ENCODE peak calls at places on chromosomes 16 and 17, in nine cellular contexts. G is CD8-positive, alpha-beta T cell; N is hepatocyte; F is fibroblast of pulmonary artery; B is A549; O is astrocyte; J is body of pancreas; U is cardiac fibroblast; H is MM.1S. A is an unnamed sample.

GRCh38 chr17:75406222-75406615 is 741 bp upstream of the GRB2 start:
- DNase-seq in J (no peak), O (no peak), U (peak; percentile 14), G (no peak), B (no peak), H (no peak), N (no peak), F (no peak), A (peak; percentile 22)

GRCh38 chr16:15073101-15073500 is 17.2 kb upstream of the NTAN1 start:
- DNase-seq in J (no peak), U (no peak), H (no peak), O (no peak), N (no peak), G (no peak), B (no peak), F (no peak), A (no peak)

GRCh38 chr17:30005709-30006320 is 64.4 kb downstream of the EFCAB5 start:
- DNase-seq in B (peak; percentile 40), U (peak; percentile 52), H (no peak), O (peak; percentile 60), F (peak; percentile 65), N (peak; percentile 18), J (no peak), G (no peak), A (peak; percentile 41)

GRCh38 chr17:36994438-36994837 is 45.7 kb downstream of the AATF start:
- DNase-seq in J (no peak), G (no peak), O (peak; percentile 40), F (no peak), N (no peak), H (no peak), B (no peak), U (no peak), A (peak; percentile 88)

GRCh38 chr16:79573071-79573470 is 27.5 kb downstream of the MAF start:
- DNase-seq in F (no peak), H (no peak), G (no peak), N (no peak), B (no peak), U (no peak), J (no peak), O (no peak), A (no peak)

GRCh38 chr17:62098623-62099231 is 33.6 kb upstream of the MED13 start:
- DNase-seq in F (no peak), G (no peak), J (no peak), N (no peak), O (no peak), H (peak; percentile 80), B (no peak), U (no peak), A (no peak)

GRCh38 chr17:50627782-50628601 is 6.7 kb upstream of the ABCC3 start:
- DNase-seq in U (no peak), H (peak; percentile 48), B (peak; percentile 77), J (no peak), G (no peak), O (no peak), F (no peak), N (peak; percentile 90), A (no peak)

GRCh38 chr16:89090182-89090630 is 3.4 kb upstream of the ACSF3 start:
- DNase-seq in G (no peak), J (no peak), N (no peak), F (no peak), U (no peak), B (no peak), O (no peak), H (no peak), A (no peak)

GRCh38 chr16:50826797-50827316 is 85.0 kb downstream of the CYLD start:
- DNase-seq in F (no peak), O (no peak), H (no peak), G (no peak), N (no peak), U (no peak), B (no peak), J (no peak), A (no peak)

GRCh38 chr16:424033-424622 is 1.3 kb upstream of the RAB11FIP3 start:
- DNase-seq in O (peak; percentile 96), N (peak; percentile 71), J (peak; percentile 45), H (no peak), B (peak; percentile 64), F (peak; percentile 98), U (peak; percentile 99), G (no peak), A (peak; percentile 98)

GRCh38 chr16:29745853-29746345 is at the start of gene C16orf54:
- DNase-seq in B (no peak), O (no peak), H (peak; percentile 95), G (peak; percentile 96), N (no peak), F (no peak), J (peak; percentile 16), U (no peak), A (no peak)

GRCh38 chr16:54720259-54720658 is 210.4 kb upstream of the IRX5 start:
- DNase-seq in H (no peak), U (no peak), N (no peak), J (no peak), B (no peak), O (no peak), F (no peak), G (no peak), A (no peak)

GRCh38 chr17:6752068-6752909 is 3.6 kb upstream of the XAF1 start:
- DNase-seq in B (no peak), O (peak; percentile 100), U (peak; percentile 98), G (no peak), J (no peak), H (no peak), F (peak; percentile 100), N (peak; percentile 63), A (peak; percentile 100)

GRCh38 chr17:29874931-29875596 is 55.0 kb downstream of the SSH2 start:
- DNase-seq in J (no peak), F (no peak), O (no peak), B (no peak), N (no peak), U (no peak), G (no peak), H (no peak), A (no peak)

GRCh38 chr16:89040391-89040790 is 53.3 kb upstream of the ACSF3 start:
- DNase-seq in J (no peak), F (no peak), H (no peak), O (no peak), U (no peak), G (no peak), N (no peak), B (no peak), A (no peak)

GRCh38 chr16:14456793-14457481 is 173.1 kb downstream of the PARN start:
- DNase-seq in H (no peak), O (peak; percentile 74), G (no peak), J (no peak), U (no peak), F (peak; percentile 13), N (no peak), B (no peak), A (no peak)

GRCh38 chr17:18028114-18028513 is 10.9 kb downstream of the ATPAF2 start:
- DNase-seq in J (no peak), G (no peak), O (no peak), N (no peak), F (no peak), B (no peak), H (no peak), U (no peak), A (no peak)

GRCh38 chr16:84751241-84751640 is 51.4 kb downstream of the USP10 start:
- DNase-seq in N (no peak), G (no peak), U (no peak), H (no peak), J (no peak), F (no peak), B (no peak), O (no peak), A (no peak)

GRCh38 chr17:77636835-77637806 is 321.4 kb upstream of the TNRC6C start:
- DNase-seq in J (no peak), O (no peak), B (no peak), U (no peak), G (no peak), F (no peak), N (no peak), H (no peak), A (no peak)

GRCh38 chr17:77635176-77635575 is 323.3 kb upstream of the TNRC6C start:
- DNase-seq in N (no peak), F (no peak), U (no peak), J (no peak), H (no peak), G (no peak), O (no peak), B (no peak), A (no peak)

GRCh38 chr17:77631307-77631706 is 327.2 kb upstream of the TNRC6C start:
- DNase-seq in U (no peak), N (no peak), B (no peak), J (no peak), G (no peak), F (no peak), O (no peak), H (no peak), A (no peak)

GRCh38 chr17:77634710-77635109 is 323.8 kb upstream of the TNRC6C start:
- DNase-seq in N (no peak), J (no peak), O (no peak), B (no peak), G (no peak), U (no peak), H (peak; percentile 95), F (no peak), A (no peak)

DNA sequence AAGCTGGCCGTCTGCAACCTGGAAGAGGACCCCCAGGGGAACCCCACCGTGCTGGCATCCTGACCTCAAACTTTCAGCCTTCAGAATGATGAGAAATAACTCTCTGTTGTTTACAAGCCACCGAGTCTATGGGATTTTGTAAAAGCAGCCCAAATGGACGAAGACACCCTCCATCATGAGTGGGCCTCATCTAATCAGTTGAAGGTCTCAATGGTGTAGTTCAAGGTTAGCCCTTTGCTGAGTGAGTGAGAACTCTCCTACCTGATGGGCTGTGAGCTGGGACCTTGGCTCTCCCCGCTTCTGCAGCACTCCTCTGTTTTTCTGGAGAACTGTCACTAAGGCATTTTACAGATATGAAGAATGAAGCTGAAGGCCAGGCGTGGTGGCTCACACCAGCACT is 325.9 kb upstream of the TNRC6C start:
- DNase-seq in H (no peak), U (no peak), G (no peak), O (no peak), J (no peak), F (no peak), N (no peak), B (no peak), A (no peak)
- H3K4me3 ChIP-seq in H (no peak overlapping the region), U (no peak overlapping the region), G (no peak overlapping the region), O (no peak overlapping the region), J (no peak overlapping the region), F (no peak overlapping the region), N (no peak overlapping the region), B (no peak overlapping the region), A (no peak overlapping the region)

GRCh38 chr17:80750263-80750662 is 205.6 kb downstream of the RPTOR start:
- DNase-seq in U (no peak), G (no peak), N (no peak), H (no peak), O (no peak), B (no peak), F (no peak), J (no peak), A (no peak)
- TF ChIP-seq CTCF in U (no peak), G (no peak), N (no peak), H (no peak), O (no peak), B (no peak), F (no peak), J (no peak), A (no peak)

GRCh38 chr17:51745993-51746392 is 412.5 kb downstream of the CA10 start:
- DNase-seq in H (no peak), U (no peak), F (no peak), N (no peak), J (no peak), B (peak; percentile 18), G (no peak), O (no peak), A (no peak)
- H3K4me3 ChIP-seq in H (no peak overlapping the region), U (no peak overlapping the region), F (no peak overlapping the region), N (no peak overlapping the region), J (no peak overlapping the region), B (no peak overlapping the region), G (no peak overlapping the region), O (no peak overlapping the region), A (no peak overlapping the region)

GRCh38 chr17:79235808-79236207 is 161.2 kb downstream of the ENGASE start:
- DNase-seq in U (no peak), F (no peak), G (no peak), J (no peak), B (no peak), H (no peak), N (no peak), O (no peak), A (no peak)
- TF ChIP-seq CTCF in U (no peak), F (no peak), G (no peak), J (no peak), B (no peak), H (no peak), N (no peak), O (no peak), A (no peak)